ENCODE peak calls at places on chromosome 19, in seven cellular contexts. O, K, Y, T, F, Z and C are unnamed samples.

GRCh38 chr19:54158812-54159351 is 639 bp downstream of the LENG1 start:
- DNase-seq in Y (no peak), T (no peak), Z (no peak), K (no peak), F (no peak), O (no peak), C (no peak)

GRCh38 chr19:2477141-2477710 is 1.3 kb downstream of the GADD45B start:
- DNase-seq in Y (peak; percentile 61), T (no peak), F (no peak), O (no peak), K (peak; percentile 56), Z (no peak), C (peak; percentile 51)

GRCh38 chr19:53466726-53467125 is 807 bp upstream of the ZNF813 start:
- DNase-seq in O (no peak), Z (no peak), T (no peak), Y (no peak), F (no peak), K (no peak), C (no peak)

GRCh38 chr19:5542665-5543064 is 25.1 kb downstream of the TINCR start:
- DNase-seq in T (no peak), Z (no peak), Y (no peak), O (no peak), F (no peak), K (no peak), C (no peak)

GRCh38 chr19:44738603-44739585 is 9.6 kb upstream of the BCL3 start:
- DNase-seq in T (no peak), K (no peak), Y (no peak), F (no peak), Z (no peak), O (no peak), C (no peak)

GRCh38 chr19:17797397-17798201 is 2.7 kb downstream of the B3GNT3 start:
- DNase-seq in K (no peak), Y (no peak), Z (no peak), F (no peak), T (peak; percentile 44), O (no peak), C (no peak)

GRCh38 chr19:20066861-20067260 is 10.9 kb upstream of the ZNF90 start:
- DNase-seq in T (no peak), Y (no peak), K (no peak), F (no peak), Z (no peak), O (no peak), C (no peak)

GRCh38 chr19:31534786-31535185 is 185.6 kb upstream of the TSHZ3 start:
- DNase-seq in K (no peak), F (no peak), Z (no peak), O (no peak), Y (no peak), T (no peak), C (no peak)

GRCh38 chr19:48713041-48713863 is 6.3 kb downstream of the MAMSTR start:
- DNase-seq in K (peak; percentile 55), F (no peak), O (no peak), Z (no peak), T (no peak), Y (no peak), C (peak; percentile 17)

GRCh38 chr19:13784731-13785452 is 10.4 kb upstream of the ZSWIM4 start:
- DNase-seq in Y (peak; percentile 72), Z (no peak), F (peak; percentile 77), K (peak; percentile 75), O (peak; percentile 72), T (peak; percentile 65), C (peak; percentile 62)

GRCh38 chr19:3499738-3500428 is 591 bp downstream of the DOHH start:
- DNase-seq in T (no peak), K (no peak), O (no peak), F (no peak), Y (no peak), Z (no peak), C (no peak)

GRCh38 chr19:17431417-17431816 is 11.6 kb downstream of the MVB12A start:
- DNase-seq in F (no peak), K (no peak), O (no peak), T (no peak), Y (no peak), Z (no peak), C (no peak)

GRCh38 chr19:6551607-6552450 is 21.0 kb downstream of the TNFSF9 start:
- DNase-seq in Y (no peak), O (no peak), Z (no peak), K (no peak), F (no peak), T (peak; percentile 38), C (peak; percentile 35)

GRCh38 chr19:54229146-54229545 is 6.3 kb upstream of the LILRB3 start:
- DNase-seq in K (no peak), O (no peak), F (no peak), Z (no peak), Y (no peak), T (no peak), C (no peak)

GRCh38 chr19:51514866-51515481 is 13.4 kb upstream of the SIGLEC12 start:
- DNase-seq in K (no peak), O (peak; percentile 69), Z (peak; percentile 23), Y (no peak), F (peak; percentile 56), T (peak; percentile 21), C (no peak)

GRCh38 chr19:35459414-35460082 is 11.5 kb downstream of the FFAR2 start:
- DNase-seq in F (no peak), Y (peak; percentile 54), T (no peak), K (peak; percentile 67), Z (no peak), O (peak; percentile 41), C (no peak)

GRCh38 chr19:10766681-10767201 is 48.9 kb downstream of the DNM2 start:
- DNase-seq in T (no peak), K (no peak), Z (no peak), O (peak; percentile 60), Y (no peak), F (peak; percentile 34), C (no peak)

GRCh38 chr19:38693380-38694223 is 46.2 kb downstream of the ACTN4 start:
- DNase-seq in K (no peak), Y (peak; percentile 66), Z (peak; percentile 89), T (no peak), F (peak; percentile 75), O (peak; percentile 81), C (no peak)

GRCh38 chr19:15196683-15197005 is 4.2 kb downstream of the NOTCH3 start:
- DNase-seq in F (no peak), Z (no peak), Y (no peak), T (no peak), K (no peak), O (no peak), C (no peak)

GRCh38 chr19:29579308-29579910 is 26.7 kb upstream of the POP4 start:
- DNase-seq in K (no peak), F (no peak), Y (no peak), O (no peak), T (no peak), Z (no peak), C (no peak)

GRCh38 chr19:47427241-47428176 is 8.2 kb upstream of the MEIS3 start:
- DNase-seq in O (peak; percentile 61), T (peak; percentile 76), Z (peak; percentile 89), Y (peak; percentile 39), K (peak; percentile 66), F (peak; percentile 32), C (peak; percentile 54)

GRCh38 chr19:1668339-1669123 is 16.1 kb upstream of the TCF3 start:
- DNase-seq in Y (no peak), F (no peak), K (no peak), T (no peak), O (no peak), Z (no peak), C (peak; percentile 68)

GRCh38 chr19:11168568-11168967 is 13.0 kb upstream of the SPC24 start:
- DNase-seq in O (peak; percentile 91), K (no peak), Y (no peak), Z (no peak), F (peak; percentile 94), T (no peak), C (no peak)

GRCh38 chr19:33358408-33358807 is 15.1 kb upstream of the CEBPG start:
- DNase-seq in O (no peak), Z (no peak), K (no peak), F (no peak), T (no peak), Y (no peak), C (no peak)

GRCh38 chr19:51259348-51260245 is 8.7 kb downstream of the SIGLECL1 start:
- DNase-seq in Y (peak; percentile 15), Z (peak; percentile 33), F (peak; percentile 26), K (no peak), O (peak; percentile 43), T (peak; percentile 39), C (no peak)

GRCh38 chr19:34512254-34512796 is 30.8 kb downstream of the WTIP start:
- DNase-seq in K (no peak), F (no peak), Y (no peak), T (no peak), Z (no peak), O (no peak), C (no peak)